ENCODE peak calls at places on chromosomes 7 and 10, in eight cellular contexts. One of them, this sample, is unnamed.

GRCh38 chr10:34731885-34732701 is 83.0 kb downstream of the PARD3 start:
- DNase-seq in type B pancreatic cell: no peak
- DNase-seq in sigmoid colon: no peak
- DNase-seq in foreskin keratinocyte: peak; percentile 82
- DNase-seq in AG09319: no peak
- DNase-seq in PC-3: peak; percentile 100
- DNase-seq in CD4-positive, alpha-beta T cell: no peak
- DNase-seq in B cell: no peak
- DNase-seq in this sample: no peak

GRCh38 chr7:155788616-155789000 is 23.7 kb downstream of the SHH start:
- DNase-seq in type B pancreatic cell: no peak
- DNase-seq in sigmoid colon: peak; percentile 51
- DNase-seq in foreskin keratinocyte: no peak
- DNase-seq in AG09319: no peak
- DNase-seq in PC-3: no peak
- DNase-seq in CD4-positive, alpha-beta T cell: no peak
- DNase-seq in B cell: no peak
- DNase-seq in this sample: no peak

GRCh38 chr10:72099054-72099921 is 10.9 kb upstream of the SPOCK2 start:
- DNase-seq in type B pancreatic cell: no peak
- DNase-seq in sigmoid colon: no peak
- DNase-seq in foreskin keratinocyte: peak; percentile 21
- DNase-seq in AG09319: no peak
- DNase-seq in PC-3: no peak
- DNase-seq in CD4-positive, alpha-beta T cell: no peak
- DNase-seq in B cell: no peak
- DNase-seq in this sample: no peak

GRCh38 chr10:51896849-51897248 is 197.5 kb upstream of the CSTF2T start:
- DNase-seq in type B pancreatic cell: no peak
- DNase-seq in sigmoid colon: no peak
- DNase-seq in foreskin keratinocyte: no peak
- DNase-seq in AG09319: peak; percentile 81
- DNase-seq in PC-3: no peak
- DNase-seq in CD4-positive, alpha-beta T cell: no peak
- DNase-seq in B cell: no peak
- DNase-seq in this sample: no peak

GRCh38 chr7:32588657-32589056 is 93.4 kb downstream of the AVL9 start:
- DNase-seq in type B pancreatic cell: no peak
- DNase-seq in sigmoid colon: no peak
- DNase-seq in foreskin keratinocyte: peak; percentile 10
- DNase-seq in AG09319: no peak
- DNase-seq in PC-3: peak; percentile 28
- DNase-seq in CD4-positive, alpha-beta T cell: no peak
- DNase-seq in B cell: no peak
- DNase-seq in this sample: no peak

GRCh38 chr7:78165454-78165853 is 366.9 kb downstream of the PHTF2 start:
- DNase-seq in type B pancreatic cell: no peak
- DNase-seq in sigmoid colon: no peak
- DNase-seq in foreskin keratinocyte: no peak
- DNase-seq in AG09319: no peak
- DNase-seq in PC-3: no peak
- DNase-seq in CD4-positive, alpha-beta T cell: no peak
- DNase-seq in B cell: no peak
- DNase-seq in this sample: no peak

GRCh38 chr10:21534611-21535493 is 820 bp downstream of the MLLT10 start:
- DNase-seq in type B pancreatic cell: peak; percentile 73
- DNase-seq in sigmoid colon: peak; percentile 80
- DNase-seq in foreskin keratinocyte: peak; percentile 23
- DNase-seq in AG09319: no peak
- DNase-seq in PC-3: peak; percentile 37
- DNase-seq in CD4-positive, alpha-beta T cell: peak; percentile 13
- DNase-seq in B cell: peak; percentile 66
- DNase-seq in this sample: peak; percentile 34

GRCh38 chr10:123150986-123151738 is 3.0 kb upstream of the BUB3 start:
- DNase-seq in type B pancreatic cell: no peak
- DNase-seq in sigmoid colon: no peak
- DNase-seq in foreskin keratinocyte: peak; percentile 34
- DNase-seq in AG09319: no peak
- DNase-seq in PC-3: no peak
- DNase-seq in CD4-positive, alpha-beta T cell: peak; percentile 21
- DNase-seq in B cell: peak; percentile 57
- DNase-seq in this sample: no peak

GRCh38 chr10:4254101-4254994 is 469.3 kb upstream of the KLF6 start:
- DNase-seq in type B pancreatic cell: no peak
- DNase-seq in sigmoid colon: no peak
- DNase-seq in foreskin keratinocyte: peak; percentile 40
- DNase-seq in AG09319: peak; percentile 50
- DNase-seq in PC-3: no peak
- DNase-seq in CD4-positive, alpha-beta T cell: no peak
- DNase-seq in B cell: no peak
- DNase-seq in this sample: no peak

GRCh38 chr10:12709516-12709915 is 292.0 kb downstream of the CCDC3 start:
- DNase-seq in type B pancreatic cell: no peak
- DNase-seq in sigmoid colon: no peak
- DNase-seq in foreskin keratinocyte: no peak
- DNase-seq in AG09319: peak; percentile 39
- DNase-seq in PC-3: peak; percentile 71
- DNase-seq in CD4-positive, alpha-beta T cell: no peak
- DNase-seq in B cell: no peak
- DNase-seq in this sample: no peak

GRCh38 chr7:46153951-46154787 is 233.1 kb upstream of the IGFBP3 start:
- DNase-seq in type B pancreatic cell: no peak
- DNase-seq in sigmoid colon: no peak
- DNase-seq in foreskin keratinocyte: peak; percentile 100
- DNase-seq in AG09319: no peak
- DNase-seq in PC-3: peak; percentile 74
- DNase-seq in CD4-positive, alpha-beta T cell: no peak
- DNase-seq in B cell: no peak
- DNase-seq in this sample: no peak

GRCh38 chr7:28956608-28957063 is 1.5 kb downstream of the TRIL start:
- DNase-seq in type B pancreatic cell: peak; percentile 81
- DNase-seq in sigmoid colon: peak; percentile 80
- DNase-seq in foreskin keratinocyte: peak; percentile 68
- DNase-seq in AG09319: no peak
- DNase-seq in PC-3: peak; percentile 76
- DNase-seq in CD4-positive, alpha-beta T cell: no peak
- DNase-seq in B cell: peak; percentile 14
- DNase-seq in this sample: peak; percentile 77
- TF ChIP-seq CTCF in type B pancreatic cell: peak; percentile 68
- TF ChIP-seq CTCF in sigmoid colon: peak; percentile 28
- TF ChIP-seq CTCF in foreskin keratinocyte: peak; percentile 68
- TF ChIP-seq CTCF in AG09319: peak; percentile 69
- TF ChIP-seq CTCF in PC-3: peak; percentile 64
- TF ChIP-seq CTCF in CD4-positive, alpha-beta T cell: no peak
- TF ChIP-seq CTCF in B cell: peak; percentile 1
- TF ChIP-seq CTCF in this sample: peak; percentile 69

GRCh38 chr7:27151341-27151944 is 940 bp downstream of the HOXA3 start:
- DNase-seq in type B pancreatic cell: peak; percentile 67
- DNase-seq in sigmoid colon: peak; percentile 76
- DNase-seq in foreskin keratinocyte: peak; percentile 63
- DNase-seq in AG09319: no peak
- DNase-seq in PC-3: peak; percentile 27
- DNase-seq in CD4-positive, alpha-beta T cell: no peak
- DNase-seq in B cell: no peak
- DNase-seq in this sample: no peak

GRCh38 chr7:27149817-27150567 is 2.4 kb downstream of the HOXA3 start:
- DNase-seq in type B pancreatic cell: no peak
- DNase-seq in sigmoid colon: peak; percentile 74
- DNase-seq in foreskin keratinocyte: no peak
- DNase-seq in AG09319: no peak
- DNase-seq in PC-3: peak; percentile 26
- DNase-seq in CD4-positive, alpha-beta T cell: no peak
- DNase-seq in B cell: no peak
- DNase-seq in this sample: no peak

GRCh38 chr7:27151945-27152815 is at the start of gene HOXA3:
- DNase-seq in type B pancreatic cell: peak; percentile 68
- DNase-seq in sigmoid colon: peak; percentile 93
- DNase-seq in foreskin keratinocyte: peak; percentile 84
- DNase-seq in AG09319: no peak
- DNase-seq in PC-3: peak; percentile 72
- DNase-seq in CD4-positive, alpha-beta T cell: no peak
- DNase-seq in B cell: peak; percentile 33
- DNase-seq in this sample: no peak

GRCh38 chr7:27148776-27149641 is 1.4 kb upstream of the HOXA6 start:
- DNase-seq in type B pancreatic cell: no peak
- DNase-seq in sigmoid colon: peak; percentile 65
- DNase-seq in foreskin keratinocyte: peak; percentile 69
- DNase-seq in AG09319: no peak
- DNase-seq in PC-3: peak; percentile 69
- DNase-seq in CD4-positive, alpha-beta T cell: no peak
- DNase-seq in B cell: peak; percentile 6
- DNase-seq in this sample: no peak

DNA sequence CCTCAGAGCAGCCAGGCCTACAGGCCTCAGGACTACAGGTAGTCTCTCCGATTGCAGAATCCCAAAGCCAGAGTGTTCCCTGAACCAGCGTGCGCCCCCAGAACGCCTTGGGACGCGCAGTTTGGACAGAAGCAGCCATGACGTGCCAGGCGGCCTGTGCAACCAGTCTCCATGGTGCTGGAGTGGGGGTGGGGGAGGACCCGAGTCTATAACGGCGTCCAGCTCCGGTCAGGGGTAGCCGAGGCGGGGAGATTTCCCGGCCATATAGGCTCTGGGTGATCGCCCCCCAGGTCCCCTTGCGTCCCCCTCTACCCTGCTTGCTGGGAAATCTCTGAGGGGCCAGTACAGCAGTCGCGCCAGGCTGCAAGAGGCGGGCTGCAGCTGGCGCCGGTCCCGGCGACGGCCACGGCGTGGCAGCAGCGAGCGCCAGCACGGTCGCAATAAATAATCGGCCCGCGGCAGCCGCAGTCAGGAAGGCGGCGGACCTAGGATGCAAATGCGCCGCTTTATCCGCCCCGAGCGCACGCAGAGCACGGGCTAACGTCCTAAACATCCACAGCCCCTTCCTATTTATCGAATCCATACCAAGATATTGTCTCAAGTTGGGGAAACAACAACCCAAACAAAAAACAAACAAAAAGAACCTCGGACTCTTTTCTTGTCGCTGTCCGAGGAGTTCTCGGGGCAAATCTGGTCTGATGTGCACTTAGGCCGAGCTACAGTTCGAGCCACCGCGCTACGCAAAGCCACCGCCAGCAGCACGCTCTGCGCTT is 1.6 kb downstream of the HOXA3 start:
- DNase-seq in type B pancreatic cell: peak; percentile 88
- DNase-seq in sigmoid colon: peak; percentile 93
- DNase-seq in foreskin keratinocyte: peak; percentile 86
- DNase-seq in AG09319: no peak
- DNase-seq in PC-3: peak; percentile 86
- DNase-seq in CD4-positive, alpha-beta T cell: no peak
- DNase-seq in B cell: peak; percentile 88
- DNase-seq in this sample: peak; percentile 63
- TF ChIP-seq CTCF in type B pancreatic cell: peak; percentile 89
- TF ChIP-seq CTCF in sigmoid colon: peak; percentile 90
- TF ChIP-seq CTCF in foreskin keratinocyte: peak; percentile 94
- TF ChIP-seq CTCF in AG09319: peak; percentile 62
- TF ChIP-seq CTCF in PC-3: peak; percentile 82
- TF ChIP-seq CTCF in CD4-positive, alpha-beta T cell: peak; percentile 85
- TF ChIP-seq CTCF in B cell: peak; percentile 88
- TF ChIP-seq CTCF in this sample: peak; percentile 87

DNA sequence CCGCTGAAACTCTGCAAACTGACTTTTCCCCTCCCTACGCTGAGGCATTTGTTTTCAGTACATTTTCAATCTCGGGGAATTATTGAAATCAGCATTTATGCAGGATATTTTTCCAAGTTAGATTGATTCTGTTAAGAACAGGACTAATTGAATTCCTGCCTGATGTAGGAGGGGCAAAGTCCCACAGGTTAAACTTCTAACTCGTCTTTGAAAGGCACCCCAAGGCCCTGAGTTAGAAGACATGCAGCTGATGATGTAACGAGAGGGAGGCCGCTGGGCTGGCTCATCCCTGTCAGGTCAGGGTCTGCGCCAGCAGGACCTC is 253.1 kb downstream of the CELF2 start:
- DNase-seq in type B pancreatic cell: no peak
- DNase-seq in sigmoid colon: no peak
- DNase-seq in foreskin keratinocyte: no peak
- DNase-seq in AG09319: no peak
- DNase-seq in PC-3: no peak
- DNase-seq in CD4-positive, alpha-beta T cell: no peak
- DNase-seq in B cell: no peak
- DNase-seq in this sample: no peak
- TF ChIP-seq CTCF in type B pancreatic cell: peak; percentile 3
- TF ChIP-seq CTCF in sigmoid colon: no peak
- TF ChIP-seq CTCF in foreskin keratinocyte: no peak
- TF ChIP-seq CTCF in AG09319: no peak
- TF ChIP-seq CTCF in PC-3: no peak
- TF ChIP-seq CTCF in CD4-positive, alpha-beta T cell: peak; percentile 36
- TF ChIP-seq CTCF in B cell: peak; percentile 49
- TF ChIP-seq CTCF in this sample: no peak

GRCh38 chr10:114519756-114520288 is 115.5 kb upstream of the AFAP1L2 start:
- DNase-seq in type B pancreatic cell: no peak
- DNase-seq in sigmoid colon: no peak
- DNase-seq in foreskin keratinocyte: no peak
- DNase-seq in AG09319: no peak
- DNase-seq in PC-3: peak; percentile 18
- DNase-seq in CD4-positive, alpha-beta T cell: no peak
- DNase-seq in B cell: no peak
- DNase-seq in this sample: no peak

GRCh38 chr10:114515515-114515914 is 111.2 kb upstream of the AFAP1L2 start:
- DNase-seq in type B pancreatic cell: no peak
- DNase-seq in sigmoid colon: no peak
- DNase-seq in foreskin keratinocyte: no peak
- DNase-seq in AG09319: no peak
- DNase-seq in PC-3: no peak
- DNase-seq in CD4-positive, alpha-beta T cell: no peak
- DNase-seq in B cell: no peak
- DNase-seq in this sample: no peak

GRCh38 chr10:114519306-114519669 is 115.0 kb upstream of the AFAP1L2 start:
- DNase-seq in type B pancreatic cell: no peak
- DNase-seq in sigmoid colon: no peak
- DNase-seq in foreskin keratinocyte: peak; percentile 87
- DNase-seq in AG09319: no peak
- DNase-seq in PC-3: peak; percentile 31
- DNase-seq in CD4-positive, alpha-beta T cell: no peak
- DNase-seq in B cell: no peak
- DNase-seq in this sample: no peak

GRCh38 chr10:114518401-114519305 is 114.4 kb upstream of the AFAP1L2 start:
- DNase-seq in type B pancreatic cell: no peak
- DNase-seq in sigmoid colon: no peak
- DNase-seq in foreskin keratinocyte: peak; percentile 16
- DNase-seq in AG09319: no peak
- DNase-seq in PC-3: peak; percentile 80
- DNase-seq in CD4-positive, alpha-beta T cell: no peak
- DNase-seq in B cell: no peak
- DNase-seq in this sample: no peak

DNA sequence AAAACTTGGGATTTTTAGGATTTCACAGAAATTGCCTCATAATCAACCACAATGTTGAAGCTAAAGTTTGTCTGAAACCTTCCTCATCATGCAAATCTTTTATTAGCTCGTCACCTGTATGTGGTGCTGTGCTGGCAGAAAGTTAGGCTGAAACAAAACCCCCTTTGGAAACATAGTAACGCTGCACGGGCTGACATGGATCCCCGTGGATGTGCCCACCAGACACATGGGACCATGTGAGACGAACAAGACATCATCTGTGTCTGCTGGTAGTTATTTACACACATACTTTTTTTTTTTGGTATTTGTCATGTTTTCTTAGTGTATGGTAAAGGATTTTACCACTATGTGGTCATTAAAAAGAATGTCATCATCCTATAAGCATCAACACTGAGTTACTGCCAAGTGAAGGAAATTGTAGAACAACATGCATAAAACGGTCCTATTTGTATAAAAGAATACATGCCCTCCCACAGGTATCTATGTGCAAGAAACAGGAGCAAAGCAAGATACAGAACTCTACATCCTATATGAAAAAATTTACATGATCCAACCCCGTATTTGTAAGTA is 113.5 kb upstream of the AFAP1L2 start:
- DNase-seq in type B pancreatic cell: no peak
- DNase-seq in sigmoid colon: no peak
- DNase-seq in foreskin keratinocyte: no peak
- DNase-seq in AG09319: no peak
- DNase-seq in PC-3: no peak
- DNase-seq in CD4-positive, alpha-beta T cell: no peak
- DNase-seq in B cell: no peak
- DNase-seq in this sample: no peak
- TF ChIP-seq CTCF in type B pancreatic cell: no peak
- TF ChIP-seq CTCF in sigmoid colon: no peak
- TF ChIP-seq CTCF in foreskin keratinocyte: no peak
- TF ChIP-seq CTCF in AG09319: no peak
- TF ChIP-seq CTCF in PC-3: no peak
- TF ChIP-seq CTCF in CD4-positive, alpha-beta T cell: no peak
- TF ChIP-seq CTCF in B cell: no peak
- TF ChIP-seq CTCF in this sample: no peak

This sample was measured in progenitor cell of endocrine pancreas.